ENCODE peak calls at places on chromosomes 3 and 15, in four cellular contexts. One of them, this sample, is unnamed.

GRCh38 chr3:13378155-13378554 is 42.0 kb downstream of the NUP210 start:
- DNase-seq in HFF-Myc: no peak
- DNase-seq in activated T-cell treated with anti-CD3 and anti-CD28 coated beads for 1 hour: no peak
- DNase-seq in RKO: no peak
- DNase-seq in this sample: peak

GRCh38 chr15:77004189-77004588 is 9.3 kb downstream of the PSTPIP1 start:
- DNase-seq in RKO: no peak
- DNase-seq in activated T-cell treated with anti-CD3 and anti-CD28 coated beads for 1 hour: no peak
- DNase-seq in HFF-Myc: no peak
- DNase-seq in this sample: no peak

GRCh38 chr15:41230650-41231533 is at the start of the genes CHP1 and EXD1:
- DNase-seq in RKO: peak
- DNase-seq in activated T-cell treated with anti-CD3 and anti-CD28 coated beads for 1 hour: peak
- DNase-seq in HFF-Myc: peak
- DNase-seq in this sample: peak

GRCh38 chr3:151362798-151363197 is 21.8 kb downstream of the P2RY12 start:
- DNase-seq in RKO: no peak
- DNase-seq in HFF-Myc: no peak
- DNase-seq in activated T-cell treated with anti-CD3 and anti-CD28 coated beads for 1 hour: no peak
- DNase-seq in this sample: no peak

GRCh38 chr3:108099203-108099602 is 8.4 kb upstream of the CD47 start:
- DNase-seq in activated T-cell treated with anti-CD3 and anti-CD28 coated beads for 1 hour: no peak
- DNase-seq in RKO: no peak
- DNase-seq in HFF-Myc: no peak
- DNase-seq in this sample: no peak

GRCh38 chr3:186930143-186930638 is at the start of gene ST6GAL1:
- DNase-seq in activated T-cell treated with anti-CD3 and anti-CD28 coated beads for 1 hour: peak
- DNase-seq in RKO: peak
- DNase-seq in HFF-Myc: peak
- DNase-seq in this sample: peak

GRCh38 chr3:107939621-107940236 is 151.1 kb downstream of the CD47 start:
- DNase-seq in RKO: no peak
- DNase-seq in HFF-Myc: no peak
- DNase-seq in activated T-cell treated with anti-CD3 and anti-CD28 coated beads for 1 hour: no peak
- DNase-seq in this sample: no peak

GRCh38 chr3:60504827-60505457 is 746.3 kb downstream of the FHIT start:
- DNase-seq in RKO: no peak
- DNase-seq in activated T-cell treated with anti-CD3 and anti-CD28 coated beads for 1 hour: no peak
- DNase-seq in HFF-Myc: no peak
- DNase-seq in this sample: peak

GRCh38 chr15:45114076-45114750 is at the start of the genes DUOX2 and DUOXA2:
- DNase-seq in HFF-Myc: no peak
- DNase-seq in RKO: no peak
- DNase-seq in activated T-cell treated with anti-CD3 and anti-CD28 coated beads for 1 hour: no peak
- DNase-seq in this sample: no peak